ENCODE peak calls at places on chromosomes 4 and X, in ten cellular contexts. X, O, S, Q, C, W, I, H, Y and Z are unnamed samples.

GRCh38 chr4:89492476-89493110 is 185.0 kb upstream of the GPRIN3 start:
- DNase-seq in H (no peak), I (no peak), S (peak; percentile 72), O (no peak), X (no peak), Y (no peak), C (no peak), W (no peak), Q (peak; percentile 84), Z (peak; percentile 80)

GRCh38 chr4:178738026-178738425 is 1295.8 kb upstream of the AGA start:
- DNase-seq in X (no peak), C (no peak), H (no peak), Q (no peak), W (no peak), S (no peak), Y (no peak), O (no peak), I (no peak), Z (no peak)

GRCh38 chr4:23937173-23937572 is 47.3 kb upstream of the PPARGC1A start:
- DNase-seq in O (no peak), I (no peak), X (no peak), S (peak; percentile 33), Y (no peak), W (no peak), C (no peak), H (no peak), Q (no peak), Z (no peak)

GRCh38 chr4:74423101-74423500 is 21.8 kb upstream of the AREG start:
- DNase-seq in S (peak; percentile 52), I (peak; percentile 43), C (peak; percentile 52), O (no peak), Q (peak; percentile 59), W (no peak), Y (peak; percentile 28), X (no peak), H (no peak), Z (peak; percentile 59)

GRCh38 chr4:54227261-54228063 is 1.6 kb upstream of the PDGFRA start:
- DNase-seq in X (peak; percentile 72), O (no peak), W (no peak), C (peak; percentile 40), Q (peak; percentile 84), Y (peak; percentile 74), S (peak; percentile 81), H (peak; percentile 48), I (peak; percentile 69), Z (peak; percentile 57)

GRCh38 chrX:110454336-110454735 is 95.7 kb downstream of the RTL9 start:
- DNase-seq in W (no peak), I (no peak), Q (no peak), Y (no peak), H (no peak), X (no peak), S (no peak), O (no peak), C (no peak), Z (no peak)

GRCh38 chrX:108033890-108034289 is 11.0 kb upstream of the VSIG1 start:
- DNase-seq in X (no peak), C (no peak), Q (no peak), I (no peak), H (no peak), W (no peak), Y (no peak), O (no peak), S (no peak), Z (no peak)

GRCh38 chr4:20297246-20297645 is 45.5 kb downstream of the SLIT2 start:
- DNase-seq in S (peak; percentile 37), I (no peak), O (no peak), X (no peak), W (no peak), C (no peak), Q (no peak), H (no peak), Y (no peak), Z (no peak)

GRCh38 chr4:107618656-107619055 is 101.4 kb downstream of the PAPSS1 start:
- DNase-seq in S (peak; percentile 7), C (no peak), X (no peak), O (no peak), Y (no peak), Q (peak; percentile 13), I (no peak), W (no peak), H (no peak), Z (no peak)

GRCh38 chr4:10605746-10606482 is 78.7 kb downstream of the CLNK start:
- DNase-seq in O (no peak), C (no peak), W (no peak), H (no peak), Y (no peak), I (no peak), Q (peak; percentile 73), S (peak; percentile 85), X (no peak), Z (peak; percentile 88)

GRCh38 chrX:42680651-42681050 is 97.3 kb downstream of the PPP1R2C start:
- DNase-seq in Y (no peak), I (peak; percentile 27), O (no peak), C (peak; percentile 25), X (no peak), W (no peak), Q (peak; percentile 30), S (no peak), H (no peak), Z (peak; percentile 10)

GRCh38 chr4:144862221-144862620 is 216.3 kb downstream of the HHIP start:
- DNase-seq in W (no peak), X (no peak), C (no peak), H (no peak), S (no peak), Y (no peak), I (no peak), O (no peak), Q (no peak), Z (no peak)

GRCh38 chr4:66169341-66169740 is 499.1 kb upstream of the EPHA5 start:
- DNase-seq in Q (peak; percentile 44), S (peak; percentile 46), I (no peak), H (no peak), W (no peak), O (no peak), Y (peak; percentile 46), X (peak; percentile 48), C (no peak), Z (peak; percentile 29)

GRCh38 chr4:87872043-87872442 is 39.3 kb downstream of the MEPE start:
- DNase-seq in X (no peak), Y (no peak), Q (no peak), H (no peak), W (no peak), S (no peak), C (no peak), I (no peak), O (no peak), Z (no peak)

GRCh38 chrX:118974908-118975671 is 672 bp downstream of the LONRF3 start:
- DNase-seq in O (peak; percentile 40), W (no peak), Y (peak; percentile 22), C (peak; percentile 22), Q (no peak), X (peak; percentile 60), S (peak; percentile 4), H (peak; percentile 36), I (peak; percentile 28), Z (no peak)

GRCh38 chrX:115898382-115899001 is 272.1 kb upstream of the AGTR2 start:
- DNase-seq in C (peak; percentile 56), O (no peak), S (no peak), Q (peak; percentile 35), I (no peak), W (peak; percentile 76), H (no peak), Y (peak; percentile 1), X (no peak), Z (no peak)

GRCh38 chrX:8873956-8874355 is 72.8 kb upstream of the FAM9A start:
- DNase-seq in O (no peak), X (no peak), H (no peak), W (no peak), Y (no peak), C (no peak), S (no peak), Q (no peak), I (no peak), Z (no peak)

GRCh38 chr4:147479817-147480216 is 1.1 kb upstream of the EDNRA start:
- DNase-seq in C (peak; percentile 20), Y (no peak), S (peak; percentile 69), W (no peak), X (no peak), Q (peak; percentile 82), O (no peak), H (no peak), I (no peak), Z (peak; percentile 88)

GRCh38 chr4:138609943-138610350 is 367.8 kb upstream of the SLC7A11 start:
- DNase-seq in H (no peak), X (no peak), W (no peak), C (no peak), O (no peak), Q (peak; percentile 88), I (peak; percentile 15), S (peak; percentile 87), Y (no peak), Z (peak; percentile 84)

GRCh38 chrX:789096-789495 is 158.5 kb downstream of the SHOX start:
- DNase-seq in Q (no peak), X (no peak), O (no peak), Y (no peak), W (no peak), I (no peak), H (no peak), C (no peak), S (no peak), Z (no peak)

GRCh38 chr4:138242076-138242829 is at the start of gene SLC7A11:
- DNase-seq in S (peak; percentile 99), H (peak; percentile 66), Q (peak; percentile 99), W (peak; percentile 99), O (no peak), X (peak; percentile 40), Y (peak; percentile 81), C (peak; percentile 13), I (peak; percentile 48), Z (peak; percentile 98)

GRCh38 chr4:159283697-159284492 is 181.0 kb downstream of the RAPGEF2 start:
- DNase-seq in S (peak; percentile 95), X (no peak), W (no peak), H (no peak), Y (no peak), O (no peak), I (no peak), C (no peak), Q (peak; percentile 83), Z (peak; percentile 74)

GRCh38 chr4:150579591-150580234 is 2.2 kb upstream of the MAB21L2 start:
- DNase-seq in H (peak; percentile 57), S (peak; percentile 50), X (no peak), O (no peak), W (no peak), Q (peak; percentile 51), Y (peak; percentile 65), C (no peak), I (peak; percentile 22), Z (no peak)

GRCh38 chr4:86482851-86483490 is 111.1 kb upstream of the PTPN13 start:
- DNase-seq in C (no peak), H (peak; percentile 72), O (no peak), S (peak; percentile 39), Q (peak; percentile 48), W (no peak), X (no peak), Y (peak; percentile 37), I (no peak), Z (peak; percentile 16)

GRCh38 chr4:30716671-30717207 is 3.4 kb upstream of the PCDH7 start:
- DNase-seq in C (no peak), W (no peak), I (no peak), Q (peak; percentile 39), O (no peak), S (peak; percentile 27), H (no peak), Y (peak; percentile 64), X (peak; percentile 78), Z (peak; percentile 15)

GRCh38 chr4:85769009-85769408 is 294.1 kb downstream of the ARHGAP24 start:
- DNase-seq in Y (no peak), H (no peak), I (no peak), O (no peak), X (no peak), C (no peak), Q (no peak), W (no peak), S (no peak), Z (no peak)

GRCh38 chrX:106278951-106279350 is 110.8 kb downstream of the PWWP3B start:
- DNase-seq in O (no peak), W (no peak), X (no peak), Q (peak; percentile 31), Y (no peak), H (no peak), I (no peak), S (no peak), C (no peak), Z (no peak)

GRCh38 chr4:84455697-84456096 is 43.4 kb downstream of the NKX6-1 start:
- DNase-seq in I (no peak), H (no peak), S (no peak), Y (peak; percentile 24), O (no peak), X (no peak), Q (peak; percentile 8), W (peak; percentile 29), C (no peak), Z (peak; percentile 13)